ENCODE peak calls at places on chromosomes 11 and 22, in seven cellular contexts. C is colonic mucosa, D is OCI-LY7, N is fibroblast of villous mesenchyme, G is psoas muscle, X is foreskin fibroblast, V is retinal pigment epithelial cell. A is an unnamed sample.

GRCh38 chr22:50696251-50696798 is 23.7 kb downstream of the SHANK3 start:
- DNase-seq in C (no peak), D (no peak), N (no peak), G (no peak), X (no peak), V (no peak), A (no peak)

GRCh38 chr11:102592634-102593581 is 32.2 kb downstream of the MMP20 start:
- DNase-seq in C (no peak), D (peak; percentile 44), N (peak; percentile 27), G (no peak), X (no peak), V (no peak), A (peak; percentile 20)

GRCh38 chr11:47179655-47179991 is 2.9 kb upstream of the ARFGAP2 start:
- DNase-seq in C (no peak), D (peak; percentile 83), N (peak; percentile 42), G (peak; percentile 69), X (no peak), V (no peak), A (peak; percentile 35)

GRCh38 chr22:46958191-46958590 is 195.7 kb downstream of the TBC1D22A start:
- DNase-seq in C (no peak), D (no peak), N (no peak), G (no peak), X (no peak), V (no peak), A (no peak)

GRCh38 chr11:15886866-15887265 is 469.5 kb downstream of the SOX6 start:
- DNase-seq in C (no peak), D (no peak), N (peak; percentile 32), G (no peak), X (no peak), V (no peak), A (peak; percentile 73)

GRCh38 chr11:13277719-13278619 is at the start of gene BMAL1:
- DNase-seq in C (peak; percentile 76), D (no peak), N (no peak), G (peak; percentile 81), X (no peak), V (no peak), A (no peak)

GRCh38 chr11:6263664-6264063 is 4.0 kb downstream of the CCKBR start:
- DNase-seq in C (no peak), D (no peak), N (no peak), G (no peak), X (no peak), V (no peak), A (no peak)

GRCh38 chr22:45493286-45493771 is 9.4 kb upstream of the FBLN1 start:
- DNase-seq in C (no peak), D (no peak), N (peak; percentile 80), G (peak; percentile 69), X (peak; percentile 65), V (no peak), A (no peak)

GRCh38 chr22:46813816-46814597 is 51.6 kb downstream of the TBC1D22A start:
- DNase-seq in C (no peak), D (no peak), N (peak; percentile 27), G (no peak), X (peak; percentile 35), V (peak; percentile 54), A (peak; percentile 61)

GRCh38 chr22:31544481-31545480 is 48.4 kb downstream of the SFI1 start:
- DNase-seq in C (no peak), D (no peak), N (no peak), G (no peak), X (no peak), V (no peak), A (peak; percentile 16)

GRCh38 chr11:105577645-105578044 is 32.2 kb upstream of the GRIA4 start:
- DNase-seq in C (no peak), D (no peak), N (peak; percentile 17), G (no peak), X (no peak), V (no peak), A (peak; percentile 37)

GRCh38 chr11:14144905-14145304 is 182.4 kb downstream of the SPON1 start:
- DNase-seq in C (no peak), D (no peak), N (no peak), G (no peak), X (no peak), V (no peak), A (no peak)

GRCh38 chr22:22023581-22024137 is 41.1 kb upstream of the TOP3B start:
- DNase-seq in C (no peak), D (no peak), N (no peak), G (no peak), X (no peak), V (no peak), A (no peak)

GRCh38 chr11:128904872-128905344 is 13.8 kb downstream of the KCNJ5 start:
- DNase-seq in C (peak; percentile 55), D (no peak), N (peak; percentile 77), G (peak; percentile 68), X (no peak), V (no peak), A (no peak)

GRCh38 chr11:71298016-71298550 is 45.7 kb upstream of the SHANK2 start:
- DNase-seq in C (peak; percentile 4), D (no peak), N (no peak), G (no peak), X (no peak), V (no peak), A (no peak)

GRCh38 chr11:3225826-3226750 is 6.1 kb downstream of the MRGPRE start:
- DNase-seq in C (no peak), D (no peak), N (no peak), G (no peak), X (no peak), V (no peak), A (no peak)

DNA sequence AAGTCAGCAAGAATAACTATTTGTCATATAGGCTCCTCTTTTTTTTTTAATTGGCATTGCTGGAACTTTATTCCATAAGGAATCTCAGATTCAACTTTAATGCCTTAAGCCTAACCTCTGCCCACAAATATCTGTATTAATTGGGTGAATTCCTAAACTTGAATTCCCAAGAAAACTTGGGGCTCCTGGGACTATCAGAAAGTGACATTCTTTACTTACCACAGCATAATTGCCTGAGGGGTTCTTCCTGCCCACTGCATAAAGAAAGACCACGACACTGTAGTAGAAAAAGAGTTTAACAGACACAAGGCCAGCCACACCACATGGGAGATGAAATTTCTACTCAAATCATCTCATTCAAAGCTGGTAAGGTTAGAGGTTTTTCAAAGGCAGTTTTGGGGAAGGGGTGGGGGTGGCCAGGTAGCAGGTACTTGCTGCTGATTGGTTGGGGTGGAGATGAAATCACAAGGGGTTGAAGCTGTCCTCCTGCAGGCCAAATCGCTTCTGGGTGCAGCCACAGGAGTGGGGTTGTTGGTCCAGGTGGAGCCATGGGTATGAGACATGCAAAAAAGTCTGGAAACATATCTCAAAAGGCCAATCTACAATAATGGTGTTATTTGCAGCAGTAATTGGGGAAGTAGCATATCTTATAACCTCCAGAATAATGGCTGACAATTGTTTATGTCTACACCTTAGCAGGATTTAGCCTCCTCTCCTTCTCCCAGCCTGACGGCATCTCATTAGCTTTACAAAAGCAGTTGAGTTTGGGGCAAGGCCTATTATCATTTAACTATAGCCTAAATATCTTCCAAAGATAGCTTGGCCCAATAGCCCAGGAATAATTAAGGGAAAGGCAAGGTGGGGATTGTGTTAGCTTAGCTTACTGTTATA is 4.8 kb upstream of the NLRP10 start:
- DNase-seq in C (no peak), D (no peak), N (no peak), G (no peak), X (no peak), V (peak; percentile 70), A (no peak)
- TF ChIP-seq CTCF in C (no peak), D (no peak), N (no peak), G (no peak), X (no peak), V (no peak), A (no peak)

DNA sequence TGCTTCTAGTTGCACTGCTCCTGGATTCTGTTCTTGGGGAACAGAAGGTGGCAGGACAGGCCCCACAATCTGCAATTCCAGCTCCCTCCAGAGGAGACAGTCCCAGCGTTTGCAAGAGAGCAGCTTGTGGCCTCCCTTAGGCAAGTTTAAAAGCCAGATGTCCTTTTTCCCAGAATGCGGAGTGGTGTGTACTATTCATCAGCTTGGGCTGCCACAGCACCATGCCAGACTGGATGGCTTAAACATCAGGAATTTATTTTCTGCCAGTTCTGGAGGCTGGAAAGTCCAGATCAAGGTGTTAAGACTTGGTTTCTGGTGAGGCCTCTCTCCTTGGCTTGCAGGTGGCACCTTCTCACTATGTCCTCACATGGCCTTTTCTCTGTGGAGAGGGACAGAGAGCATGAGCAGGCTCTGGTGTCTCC is 11.7 kb downstream of the MIAT start:
- DNase-seq in C (no peak), D (peak; percentile 59), N (peak; percentile 52), G (no peak), X (peak; percentile 70), V (no peak), A (peak; percentile 63)
- TF ChIP-seq CTCF in C (no peak), D (peak; percentile 76), N (peak; percentile 61), G (peak; percentile 24), X (peak; percentile 44), V (peak; percentile 51), A (peak; percentile 42)

GRCh38 chr11:106786251-106786650 is 232.0 kb downstream of the GUCY1A2 start:
- DNase-seq in C (no peak), D (no peak), N (peak; percentile 10), G (no peak), X (no peak), V (no peak), A (no peak)
- TF ChIP-seq CTCF in C (no peak), D (no peak), N (no peak), G (no peak), X (no peak), V (no peak), A (no peak)

GRCh38 chr11:396948-397548 is 3.0 kb downstream of the PKP3 start:
- DNase-seq in C (peak; percentile 42), D (no peak), N (peak; percentile 67), G (peak; percentile 74), X (peak; percentile 58), V (no peak), A (peak; percentile 36)
- TF ChIP-seq CTCF in C (no peak), D (no peak), N (peak; percentile 62), G (peak; percentile 45), X (peak; percentile 53), V (peak; percentile 68), A (peak; percentile 54)

GRCh38 chr11:34218067-34218466 is 112.6 kb downstream of the NAT10 start:
- DNase-seq in C (no peak), D (no peak), N (no peak), G (no peak), X (no peak), V (no peak), A (no peak)
- TF ChIP-seq CTCF in C (no peak), D (no peak), N (no peak), G (no peak), X (no peak), V (no peak), A (no peak)

GRCh38 chr22:17481424-17481823 is 81.9 kb upstream of the SLC25A18 start:
- DNase-seq in C (no peak), D (no peak), N (no peak), G (no peak), X (no peak), V (no peak), A (no peak)
- TF ChIP-seq CTCF in C (no peak), D (no peak), N (no peak), G (no peak), X (no peak), V (no peak), A (no peak)

GRCh38 chr11:118290923-118291322 is 13.6 kb upstream of the CD3E start:
- DNase-seq in C (peak; percentile 75), D (peak; percentile 34), N (no peak), G (no peak), X (no peak), V (no peak), A (no peak)
- TF ChIP-seq CTCF in C (peak; percentile 39), D (peak; percentile 57), N (peak; percentile 20), G (peak; percentile 10), X (no peak), V (peak; percentile 10), A (no peak)

A was measured in IMR-90.